ENCODE peak calls at places on chromosomes 5 and 9, in four cellular contexts. Y, X, E and S are unnamed samples.

GRCh38 chr5:159533197-159533596 is 202.9 kb upstream of the IL12B start:
- DNase-seq in Y (no peak), X (no peak), E (peak), S (no peak)

GRCh38 chr5:285991-286557 is 14.6 kb downstream of the PDCD6 start:
- DNase-seq in Y (no peak), X (no peak), E (no peak), S (no peak)

GRCh38 chr9:74609671-74610416 is 112.7 kb downstream of the RORB start:
- DNase-seq in Y (no peak), X (no peak), E (no peak), S (no peak)

GRCh38 chr9:83013261-83013610 is 49.7 kb downstream of the RASEF start:
- DNase-seq in Y (no peak), X (no peak), E (no peak), S (no peak)

GRCh38 chr9:124360277-124360676 is 55.0 kb downstream of the PSMB7 start:
- DNase-seq in Y (no peak), X (no peak), E (no peak), S (no peak)

GRCh38 chr9:37937403-37937802 is 33.5 kb upstream of the SLC25A51 start:
- DNase-seq in Y (no peak), X (no peak), E (no peak), S (no peak)

GRCh38 chr5:58455066-58455465 is 4.8 kb downstream of the PLK2 start:
- DNase-seq in Y (no peak), X (no peak), E (no peak), S (no peak)

GRCh38 chr5:134758504-134759341 is at the start of gene DDX46:
- DNase-seq in Y (peak), X (peak), E (peak), S (peak)

GRCh38 chr5:113039229-113039628 is 62.6 kb downstream of the DCP2 start:
- DNase-seq in Y (no peak), X (no peak), E (no peak), S (no peak)

GRCh38 chr9:5953743-5954707 is 61.4 kb downstream of the RANBP6 start:
- DNase-seq in Y (no peak), X (no peak), E (no peak), S (no peak)

GRCh38 chr5:124740991-124741583 is 5.4 kb downstream of the ZNF608 start:
- DNase-seq in Y (peak), X (no peak), E (no peak), S (peak)

GRCh38 chr9:92747459-92748232 is 17.0 kb downstream of the BICD2 start:
- DNase-seq in Y (no peak), X (no peak), E (no peak), S (peak)

GRCh38 chr9:130971294-130971849 is 32.3 kb upstream of the FIBCD1 start:
- DNase-seq in Y (no peak), X (no peak), E (no peak), S (no peak)

GRCh38 chr9:104872959-104873850 is 54.8 kb downstream of the ABCA1 start:
- DNase-seq in Y (peak), X (no peak), E (peak), S (peak)

GRCh38 chr5:34656001-34656699 is at the start of gene RAI14:
- DNase-seq in Y (peak), X (peak), E (peak), S (peak)

GRCh38 chr5:81803812-81804211 is 52.9 kb upstream of the SSBP2 start:
- DNase-seq in Y (no peak), X (no peak), E (no peak), S (no peak)

GRCh38 chr9:124320062-124320973 is 62.6 kb downstream of the NEK6 start:
- DNase-seq in Y (no peak), X (peak), E (peak), S (peak)

GRCh38 chr9:115989816-115990215 is 163.8 kb upstream of the PAPPA start:
- DNase-seq in Y (no peak), X (no peak), E (no peak), S (no peak)

GRCh38 chr9:72633966-72634365 is 112.6 kb downstream of the TMC1 start:
- DNase-seq in Y (no peak), X (peak), E (peak), S (peak)

GRCh38 chr9:125343518-125344284 is 82.1 kb downstream of the GAPVD1 start:
- DNase-seq in Y (no peak), X (no peak), E (peak), S (no peak)

GRCh38 chr9:73348485-73348884 is 196.8 kb downstream of the ANXA1 start:
- DNase-seq in Y (no peak), X (no peak), E (no peak), S (peak)

GRCh38 chr5:96934291-96934694 is 1.6 kb upstream of the LNPEP start:
- DNase-seq in Y (no peak), X (no peak), E (no peak), S (peak)

GRCh38 chr5:124902097-124902821 is 155.8 kb upstream of the ZNF608 start:
- DNase-seq in Y (no peak), X (no peak), E (no peak), S (no peak)

GRCh38 chr5:88829053-88829452 is 53.9 kb downstream of the MEF2C start:
- DNase-seq in Y (no peak), X (no peak), E (no peak), S (no peak)